ENCODE peak calls at places on chromosomes 13 and 19, in eight cellular contexts. P is fibroblast of lung, I is heart left ventricle, O is Karpas-422, M is hepatocyte, K is aorta, B is heart right ventricle, S is spleen. W is an unnamed sample.

GRCh38 chr19:19485161-19485997 is 30.0 kb downstream of the TSSK6 start:
- DNase-seq in O (peak; percentile 66), K (no peak), S (peak; percentile 78), B (no peak), I (peak; percentile 53), M (no peak), P (peak; percentile 60), W (no peak)

GRCh38 chr13:67119481-67119883 is 110.7 kb downstream of the PCDH9 start:
- DNase-seq in B (no peak), O (no peak), M (no peak), K (no peak), I (no peak), S (no peak), P (peak; percentile 87), W (no peak)

GRCh38 chr13:78680064-78680463 is 21.1 kb upstream of the OBI1 start:
- DNase-seq in S (no peak), P (no peak), B (no peak), K (no peak), M (no peak), I (no peak), O (no peak), W (no peak)

GRCh38 chr13:110548891-110549794 is 12.4 kb downstream of the RAB20 start:
- DNase-seq in B (no peak), I (no peak), K (no peak), M (peak; percentile 3), S (peak; percentile 15), O (no peak), P (no peak), W (no peak)

GRCh38 chr13:84645196-84646071 is 763.2 kb upstream of the SLITRK1 start:
- DNase-seq in O (no peak), B (no peak), K (no peak), P (no peak), I (no peak), M (no peak), S (no peak), W (no peak)

GRCh38 chr19:29268103-29268502 is 55.2 kb upstream of the UQCRFS1 start:
- DNase-seq in K (no peak), I (no peak), B (no peak), P (no peak), O (no peak), M (no peak), S (peak; percentile 64), W (no peak)

GRCh38 chr13:79429309-79429708 is 23.3 kb upstream of the RBM26 start:
- DNase-seq in S (no peak), P (no peak), B (no peak), M (no peak), O (no peak), K (no peak), I (no peak), W (no peak)

GRCh38 chr19:374183-374885 is 29.7 kb upstream of the MIER2 start:
- DNase-seq in P (no peak), K (peak; percentile 29), B (no peak), I (no peak), M (no peak), O (no peak), S (peak; percentile 56), W (no peak)

GRCh38 chr19:1658446-1659433 is 6.3 kb upstream of the TCF3 start:
- DNase-seq in B (no peak), P (no peak), O (no peak), I (no peak), K (no peak), M (no peak), S (no peak), W (no peak)

GRCh38 chr13:93476175-93476574 is 249.6 kb downstream of the GPC6 start:
- DNase-seq in P (peak; percentile 87), S (no peak), O (no peak), B (no peak), K (no peak), M (peak; percentile 29), I (no peak), W (no peak)

GRCh38 chr13:31427151-31427867 is 227.5 kb downstream of the B3GLCT start:
- DNase-seq in M (no peak), B (no peak), S (no peak), O (no peak), P (no peak), I (no peak), K (no peak), W (no peak)

GRCh38 chr13:24348797-24349515 is 39.6 kb downstream of the C1QTNF9 start:
- DNase-seq in P (no peak), K (no peak), I (no peak), B (no peak), O (no peak), M (peak; percentile 26), S (no peak), W (no peak)

GRCh38 chr19:31127132-31127967 is 221.9 kb downstream of the TSHZ3 start:
- DNase-seq in B (no peak), P (peak; percentile 87), O (no peak), I (no peak), S (no peak), K (peak; percentile 66), M (peak; percentile 60), W (no peak)

GRCh38 chr19:38250428-38250820 is 5.8 kb downstream of the PPP1R14A start:
- DNase-seq in M (no peak), K (no peak), P (no peak), S (no peak), O (no peak), B (no peak), I (no peak), W (no peak)

GRCh38 chr19:38247126-38247525 is 9.0 kb downstream of the PPP1R14A start:
- DNase-seq in O (no peak), S (no peak), B (no peak), K (no peak), I (no peak), P (no peak), M (no peak), W (no peak)

GRCh38 chr19:38248421-38248820 is 7.8 kb downstream of the PPP1R14A start:
- DNase-seq in K (no peak), M (no peak), S (no peak), O (no peak), P (no peak), B (no peak), I (no peak), W (no peak)

GRCh38 chr19:38245826-38246498 is 10.2 kb downstream of the PPP1R14A start:
- DNase-seq in M (no peak), K (peak; percentile 82), B (no peak), P (no peak), I (peak; percentile 49), S (no peak), O (no peak), W (no peak)

DNA sequence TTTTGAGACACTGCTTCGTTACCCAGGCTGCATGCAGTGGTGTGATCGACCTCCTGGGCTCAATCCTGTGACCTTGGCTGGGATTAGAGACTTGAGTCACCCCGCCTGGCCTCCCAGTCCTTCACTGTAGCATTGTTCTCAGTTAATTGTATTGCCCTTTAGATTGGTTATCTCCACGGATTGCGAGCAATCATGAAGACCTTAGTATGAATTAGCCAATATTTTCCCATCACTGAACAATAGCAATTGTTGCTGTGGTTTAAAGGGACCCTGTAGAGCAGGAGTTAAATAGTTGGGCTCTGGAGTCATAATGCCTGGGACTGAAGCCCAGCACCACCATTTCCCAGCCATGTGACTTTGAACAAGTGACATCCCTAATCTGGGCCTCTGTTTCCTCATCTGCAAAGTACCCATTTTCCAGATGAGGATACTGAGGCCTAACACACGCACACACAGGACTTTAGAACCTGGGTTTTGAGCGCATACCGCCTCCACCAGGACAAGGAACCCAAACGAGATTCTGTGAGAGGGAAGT is 8.4 kb downstream of the PPP1R14A start:
- DNase-seq in M (no peak), I (no peak), K (no peak), S (no peak), O (no peak), B (no peak), P (no peak), W (no peak)
- H3K4me1 ChIP-seq in M (peaks cover 33% of the 10 kb centered on the region), I (peaks cover 23% of the 10 kb centered on the region), K (peaks cover 3% of the 10 kb centered on the region), S (peaks cover 12% of the 10 kb centered on the region), O (peaks cover 3% of the 10 kb centered on the region), B (peaks cover 46% of the 10 kb centered on the region), P (peaks cover 19% of the 10 kb centered on the region), W (peaks cover 3% of the 10 kb centered on the region)

GRCh38 chr13:34189946-34190345 is 372.0 kb downstream of the RFC3 start:
- DNase-seq in O (no peak), I (no peak), S (no peak), B (no peak), P (no peak), K (no peak), M (no peak), W (no peak)
- H3K4me3 ChIP-seq in O (no peak overlapping the region), I (no peak overlapping the region), S (no peak overlapping the region), B (no peak overlapping the region), P (no peak overlapping the region), K (no peak overlapping the region), M (no peak overlapping the region), W (no peak overlapping the region)

GRCh38 chr19:35996777-35997176 is 1.8 kb downstream of the SDHAF1 start:
- DNase-seq in S (no peak), M (no peak), O (no peak), K (no peak), B (no peak), I (no peak), P (no peak), W (no peak)

GRCh38 chr19:35995655-35995993 is 636 bp downstream of the SDHAF1 start:
- DNase-seq in I (peak; percentile 46), K (peak; percentile 68), M (peak; percentile 69), S (peak; percentile 85), B (peak; percentile 39), P (peak; percentile 11), O (peak; percentile 83), W (no peak)

GRCh38 chr19:35992902-35993765 is 1.9 kb upstream of the SDHAF1 start:
- DNase-seq in S (no peak), I (no peak), P (no peak), K (no peak), M (no peak), B (no peak), O (no peak), W (no peak)

GRCh38 chr19:35991731-35992450 is 3.1 kb upstream of the SDHAF1 start:
- DNase-seq in M (no peak), K (no peak), B (no peak), S (no peak), I (no peak), O (no peak), P (no peak), W (no peak)

DNA sequence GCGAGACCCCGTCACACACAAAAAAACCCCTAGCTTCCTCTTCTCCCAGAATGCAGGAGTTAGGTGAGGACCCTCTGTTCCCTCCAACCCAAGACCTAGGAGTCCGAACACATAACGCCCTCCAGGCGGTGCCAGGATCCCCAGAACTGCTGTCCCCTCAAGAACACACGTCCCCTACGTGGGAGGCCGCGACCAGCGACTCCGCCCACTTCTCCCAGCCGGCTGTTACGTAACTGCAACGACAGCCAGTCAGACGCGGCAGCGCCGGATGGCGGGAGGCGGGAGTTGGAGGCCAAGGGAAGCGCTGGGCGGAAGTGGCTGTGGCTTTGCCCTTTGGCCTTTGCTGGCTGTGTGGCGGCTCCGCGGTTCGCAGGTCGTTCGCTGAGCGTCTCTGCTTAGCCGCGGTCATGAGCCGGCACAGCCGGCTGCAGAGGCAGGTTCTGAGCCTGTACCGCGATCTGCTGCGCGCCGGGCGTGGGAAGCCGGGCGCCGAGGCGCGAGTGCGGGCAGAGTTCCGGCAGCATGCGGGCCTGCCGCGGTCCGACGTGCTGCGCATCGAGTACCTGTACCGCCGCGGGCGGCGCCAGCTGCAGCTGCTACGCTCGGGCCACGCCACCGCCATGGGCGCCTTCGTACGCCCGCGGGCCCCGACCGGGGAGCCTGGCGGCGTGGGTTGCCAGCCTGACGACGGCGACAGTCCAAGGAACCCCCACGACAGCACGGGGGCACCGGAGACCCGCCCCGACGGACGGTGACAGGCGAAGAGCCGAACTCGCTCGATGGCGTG is at the start of gene SDHAF1:
- DNase-seq in P (peak; percentile 91), O (peak; percentile 98), K (peak; percentile 98), I (peak; percentile 98), B (peak; percentile 98), M (peak; percentile 97), S (peak; percentile 100), W (peak; percentile 96)
- H3K9me3 ChIP-seq in P (no peaks in the 10 kb centered on the region), O (no peaks in the 10 kb centered on the region), K (no peaks in the 10 kb centered on the region), I (no peaks in the 10 kb centered on the region), B (no peaks in the 10 kb centered on the region), M (no peaks in the 10 kb centered on the region), S (no peaks in the 10 kb centered on the region), W (no peaks in the 10 kb centered on the region)

GRCh38 chr19:48329167-48329891 is 4.0 kb downstream of the EMP3 start:
- DNase-seq in O (peak; percentile 84), I (no peak), B (no peak), K (no peak), S (no peak), M (peak; percentile 73), P (peak; percentile 47), W (no peak)
- H3K4me1 ChIP-seq in O (peaks cover 60% of the 10 kb centered on the region), I (peaks cover 23% of the 10 kb centered on the region), B (peaks cover 45% of the 10 kb centered on the region), K (no peaks in the 10 kb centered on the region), S (peaks cover 74% of the 10 kb centered on the region), M (peaks cover 17% of the 10 kb centered on the region), P (peaks cover 27% of the 10 kb centered on the region), W (peaks cover 25% of the 10 kb centered on the region)